ENCODE peak calls at places on chromosomes 13 and 19, in five cellular contexts. Z is fibroblast of the aortic adventitia, J is T-helper 2 cell, S is Right ventricle myocardium inferior, N is thoracic aorta. T is an unnamed sample.

GRCh38 chr13:100300708-100301107 is 211.8 kb downstream of the PCCA start:
- DNase-seq in S (no peak), Z (no peak), N (no peak), J (no peak), T (no peak)

GRCh38 chr19:38452430-38453366 is 19.2 kb downstream of the RYR1 start:
- DNase-seq in N (no peak), S (no peak), Z (no peak), J (no peak), T (no peak)

GRCh38 chr13:51435002-51435578 is 17.7 kb downstream of the INTS6 start:
- DNase-seq in N (no peak), Z (peak; percentile 62), S (no peak), J (no peak), T (peak; percentile 73)

GRCh38 chr19:18429717-18430416 is 8.1 kb downstream of the ISYNA1 start:
- DNase-seq in J (no peak), S (no peak), Z (no peak), N (no peak), T (no peak)

GRCh38 chr13:46164661-46165060 is 17.3 kb downstream of the LCP1 start:
- DNase-seq in J (no peak), N (no peak), S (no peak), Z (no peak), T (no peak)

GRCh38 chr13:50529154-50529882 is 314.2 kb downstream of the DLEU7 start:
- DNase-seq in S (peak; percentile 94), J (no peak), N (peak; percentile 37), Z (peak; percentile 95), T (no peak)

GRCh38 chr19:18153555-18154134 is 682 bp downstream of the PIK3R2 start:
- DNase-seq in S (no peak), J (no peak), N (no peak), Z (no peak), T (peak; percentile 66)

GRCh38 chr13:97225533-97225932 is 3.4 kb downstream of the MBNL2 start:
- DNase-seq in J (no peak), S (no peak), N (no peak), Z (no peak), T (no peak)

GRCh38 chr13:111315347-111315995 is 5.0 kb upstream of the TEX29 start:
- DNase-seq in J (no peak), S (no peak), Z (no peak), N (no peak), T (no peak)

GRCh38 chr13:44591316-44591715 is 15.2 kb upstream of the TSC22D1 start:
- DNase-seq in Z (no peak), J (no peak), N (no peak), S (no peak), T (no peak)

GRCh38 chr13:77533875-77534788 is 1.4 kb upstream of the SCEL start:
- DNase-seq in S (no peak), J (no peak), Z (no peak), N (no peak), T (no peak)

GRCh38 chr19:46076951-46077814 is 36.4 kb upstream of the IGFL4 start:
- DNase-seq in N (no peak), J (no peak), S (no peak), Z (peak; percentile 89), T (peak; percentile 88)

GRCh38 chr13:51066091-51066831 is 44.8 kb downstream of the C13orf42 start:
- DNase-seq in J (no peak), N (no peak), Z (no peak), S (no peak), T (peak; percentile 12)

GRCh38 chr13:19862511-19863313 is 737 bp downstream of the ZMYM5 start:
- DNase-seq in N (no peak), J (peak; percentile 17), Z (peak; percentile 30), S (peak; percentile 77), T (peak; percentile 62)

GRCh38 chr13:25473864-25474263 is 102.1 kb downstream of the ATP8A2 start:
- DNase-seq in J (no peak), Z (no peak), S (no peak), N (no peak), T (peak; percentile 25)

GRCh38 chr13:48580886-48581285 is 48.0 kb upstream of the RCBTB2 start:
- DNase-seq in Z (peak; percentile 28), J (no peak), N (no peak), S (no peak), T (no peak)